ENCODE peak calls at places on chromosome 22, in six cellular contexts. W is fibroblast of lung; V is left ventricle myocardium superior; P is stimulated activated CD8-positive, alpha-beta memory T cell treated with anti-CD3 and anti-CD28 coated beads, Interleukin-15, amount 100 ng/mL, for 1 hour; L is neuronal stem cell; S is thoracic aorta. U is an unnamed sample.

GRCh38 chr22:43474161-43475101 is 62.6 kb downstream of the MPPED1 start:
- DNase-seq in P (no peak), S (no peak), V (no peak), W (peak; percentile 1), L (no peak), U (no peak)

GRCh38 chr22:36578619-36579018 is 49.7 kb upstream of the EIF3D start:
- DNase-seq in S (no peak), P (no peak), L (no peak), W (no peak), V (no peak), U (no peak)

GRCh38 chr22:33811686-33812085 is 108.6 kb downstream of the LARGE1 start:
- DNase-seq in L (no peak), P (no peak), V (peak; percentile 47), W (peak; percentile 79), S (peak; percentile 13), U (no peak)

GRCh38 chr22:28283025-28283654 is 364.1 kb upstream of the PITPNB start:
- DNase-seq in W (peak; percentile 52), L (no peak), P (no peak), V (no peak), S (no peak), U (no peak)

GRCh38 chr22:20062766-20063083 is 17.3 kb upstream of the DGCR8 start:
- DNase-seq in L (no peak), P (no peak), S (no peak), V (no peak), W (peak; percentile 24), U (no peak)

GRCh38 chr22:40479126-40479800 is 108.9 kb downstream of the SGSM3 start:
- DNase-seq in L (no peak), S (no peak), P (no peak), W (no peak), V (no peak), U (no peak)

GRCh38 chr22:26679003-26679629 is 21.7 kb downstream of the MIAT start:
- DNase-seq in L (peak; percentile 79), V (peak; percentile 78), P (no peak), S (peak; percentile 29), W (peak; percentile 74), U (no peak)

GRCh38 chr22:17366830-17367229 is 2.4 kb upstream of the CECR2 start:
- DNase-seq in L (peak; percentile 40), W (peak; percentile 50), V (peak; percentile 76), S (no peak), P (no peak), U (no peak)

GRCh38 chr22:45775569-45776312 is 104.1 kb downstream of the ATXN10 start:
- DNase-seq in S (no peak), V (no peak), W (no peak), L (no peak), P (no peak), U (no peak)

GRCh38 chr22:44572414-44573207 is 74.6 kb upstream of the RTL6 start:
- DNase-seq in S (no peak), P (no peak), L (no peak), W (no peak), V (no peak), U (no peak)

GRCh38 chr22:42617155-42617983 is 2.7 kb upstream of the POLDIP3 start:
- DNase-seq in S (no peak), W (no peak), P (no peak), L (no peak), V (no peak), U (no peak)

GRCh38 chr22:25493794-25494193 is 70.7 kb upstream of the GRK3 start:
- DNase-seq in W (no peak), P (no peak), S (no peak), L (no peak), V (no peak), U (no peak)

GRCh38 chr22:35961480-35961902 is 67.1 kb downstream of the RBFOX2 start:
- DNase-seq in S (peak; percentile 22), L (peak; percentile 79), W (peak; percentile 66), P (no peak), V (peak; percentile 38), U (no peak)

GRCh38 chr22:46447906-46448669 is 89.3 kb downstream of the CELSR1 start:
- DNase-seq in L (no peak), P (no peak), S (no peak), V (no peak), W (no peak), U (no peak)

U was measured in NCI-H187 treated with DMSO at 0.1 percent for 48 hours.